ENCODE peak calls at places on chromosomes 16 and 17, in nine cellular contexts. R, B, H, Z, K, L, P, Q and A are unnamed samples.
A peak's percentile ranks its signal among the peaks of the same experiment; 100 is the strongest.

GRCh38 chr17:43193251-43193650 is 18.4 kb upstream of the TMEM106A start:
- DNase-seq in K (no peak), B (no peak), L (no peak), Q (no peak), R (no peak), H (no peak), P (no peak), Z (no peak), A (no peak)

GRCh38 chr17:43020789-43021738 is 1.1 kb downstream of the VAT1 start:
- DNase-seq in B (peak; percentile 58), Z (peak; percentile 67), Q (peak; percentile 50), P (peak; percentile 81), R (peak; percentile 65), L (peak; percentile 58), H (peak; percentile 67), K (peak; percentile 60), A (peak; percentile 74)

GRCh38 chr17:59815965-59816364 is 76.8 kb downstream of the TUBD1 start:
- DNase-seq in Z (no peak), P (no peak), R (no peak), K (no peak), Q (no peak), B (peak; percentile 71), L (no peak), H (no peak), A (no peak)

GRCh38 chr16:29738514-29738913 is 7.3 kb downstream of the C16orf54 start:
- DNase-seq in P (no peak), K (no peak), R (no peak), Z (peak; percentile 44), B (no peak), H (no peak), L (peak; percentile 70), Q (no peak), A (no peak)

GRCh38 chr17:39244016-39244599 is 18.4 kb upstream of the STAC2 start:
- DNase-seq in H (no peak), P (no peak), L (peak; percentile 87), Q (no peak), K (peak; percentile 56), Z (no peak), R (no peak), B (no peak), A (no peak)

GRCh38 chr16:75248142-75248535 is 3.3 kb downstream of the BCAR1 start:
- DNase-seq in L (no peak), B (no peak), Q (no peak), H (no peak), P (no peak), K (no peak), R (peak; percentile 49), Z (peak; percentile 52), A (no peak)

GRCh38 chr17:41578538-41578937 is 6.7 kb upstream of the KRT9 start:
- DNase-seq in Z (no peak), R (no peak), Q (no peak), L (no peak), K (no peak), H (no peak), B (no peak), P (no peak), A (no peak)

GRCh38 chr17:33369876-33370275 is 76.8 kb upstream of the ASIC2 start:
- DNase-seq in H (no peak), R (no peak), P (no peak), Z (no peak), L (no peak), B (no peak), Q (no peak), K (no peak), A (no peak)

GRCh38 chr16:66008136-66008535 is 358.4 kb upstream of the CDH5 start:
- DNase-seq in K (no peak), L (no peak), P (no peak), Q (no peak), B (no peak), H (no peak), Z (no peak), R (no peak), A (no peak)

GRCh38 chr16:85228970-85229430 is 116.7 kb upstream of the CIBAR2 start:
- DNase-seq in Z (no peak), H (no peak), K (no peak), P (no peak), L (no peak), B (no peak), Q (no peak), R (no peak), A (no peak)

GRCh38 chr17:81840826-81841778 is 6.3 kb upstream of the PPP1R27 start:
- DNase-seq in K (no peak), Q (no peak), P (no peak), R (peak; percentile 50), H (no peak), Z (no peak), B (no peak), L (no peak), A (no peak)

GRCh38 chr16:54443839-54444238 is 157.3 kb upstream of the IRX3 start:
- DNase-seq in L (no peak), P (no peak), Z (no peak), Q (no peak), K (no peak), H (no peak), B (no peak), R (no peak), A (no peak)

GRCh38 chr17:79670537-79671386 is 59.9 kb upstream of the RBFOX3 start:
- DNase-seq in K (peak; percentile 40), Q (no peak), R (peak; percentile 3), B (no peak), L (no peak), P (peak; percentile 51), H (no peak), Z (no peak), A (peak; percentile 3)

GRCh38 chr17:78379134-78379497 is 667 bp downstream of the PGS1 start:
- DNase-seq in R (no peak), P (no peak), L (peak; percentile 33), Q (peak; percentile 95), B (peak; percentile 83), H (peak; percentile 79), Z (no peak), K (no peak), A (peak; percentile 79)

GRCh38 chr16:51276335-51276734 is 125.3 kb upstream of the SALL1 start:
- DNase-seq in H (no peak), R (no peak), K (no peak), Z (no peak), P (no peak), B (no peak), Q (no peak), L (no peak), A (peak; percentile 46)

GRCh38 chr16:27432600-27432957 is 30.6 kb downstream of the IL21R start:
- DNase-seq in Q (peak; percentile 82), B (peak; percentile 37), P (peak; percentile 2), L (no peak), Z (no peak), K (no peak), H (peak; percentile 56), R (no peak), A (peak; percentile 68)

GRCh38 chr16:11052080-11052808 is 107.9 kb downstream of the CLEC16A start:
- DNase-seq in K (no peak), B (peak; percentile 18), Z (peak; percentile 41), P (no peak), L (no peak), R (no peak), H (no peak), Q (no peak), A (no peak)

GRCh38 chr17:59331929-59332889 is 754 bp downstream of the YPEL2 start:
- DNase-seq in P (peak; percentile 40), R (peak; percentile 73), Q (no peak), B (no peak), K (peak; percentile 40), Z (peak; percentile 51), L (peak; percentile 17), H (no peak), A (no peak)

GRCh38 chr16:71467810-71468209 is 5.8 kb upstream of the ZNF23 start:
- DNase-seq in Q (peak; percentile 28), K (no peak), P (no peak), B (peak; percentile 20), H (no peak), L (peak; percentile 50), Z (no peak), R (no peak), A (peak; percentile 65)

GRCh38 chr17:49195746-49196145 is 14.6 kb downstream of the GNGT2 start:
- DNase-seq in Q (no peak), H (no peak), L (no peak), P (no peak), B (no peak), R (no peak), Z (no peak), K (no peak), A (no peak)

GRCh38 chr17:45104497-45104896 is 27.8 kb downstream of the PLCD3 start:
- DNase-seq in P (no peak), Z (no peak), Q (no peak), L (no peak), K (no peak), R (no peak), B (no peak), H (no peak), A (no peak)

GRCh38 chr16:72768611-72769010 is 279.3 kb downstream of the ZFHX3 start:
- DNase-seq in H (no peak), Q (no peak), R (no peak), P (no peak), L (no peak), K (no peak), B (no peak), Z (no peak), A (no peak)

GRCh38 chr17:19424934-19425868 is 14.2 kb downstream of the RNF112 start:
- DNase-seq in Q (peak; percentile 23), H (no peak), R (no peak), B (peak; percentile 68), Z (no peak), L (no peak), P (no peak), K (no peak), A (peak; percentile 69)
- TF ChIP-seq CTCF in Q (no peak), H (no peak), R (no peak), B (no peak), Z (no peak), L (no peak), P (no peak), K (no peak), A (no peak)

GRCh38 chr16:88456356-88457292 is 3.5 kb downstream of the ZFPM1 start:
- DNase-seq in Z (no peak), P (no peak), B (no peak), H (no peak), R (no peak), L (peak; percentile 49), Q (no peak), K (no peak), A (no peak)
- H3K4me3 ChIP-seq in Z (peak overlapping the region; percentile 67), P (peak overlapping the region; percentile 44), B (peak overlapping the region; percentile 44), H (peak overlapping the region; percentile 51), R (peak overlapping the region; percentile 76), L (peak overlapping the region; percentile 72), Q (peak overlapping the region; percentile 55), K (no peak overlapping the region), A (peak overlapping the region; percentile 55)

DNA sequence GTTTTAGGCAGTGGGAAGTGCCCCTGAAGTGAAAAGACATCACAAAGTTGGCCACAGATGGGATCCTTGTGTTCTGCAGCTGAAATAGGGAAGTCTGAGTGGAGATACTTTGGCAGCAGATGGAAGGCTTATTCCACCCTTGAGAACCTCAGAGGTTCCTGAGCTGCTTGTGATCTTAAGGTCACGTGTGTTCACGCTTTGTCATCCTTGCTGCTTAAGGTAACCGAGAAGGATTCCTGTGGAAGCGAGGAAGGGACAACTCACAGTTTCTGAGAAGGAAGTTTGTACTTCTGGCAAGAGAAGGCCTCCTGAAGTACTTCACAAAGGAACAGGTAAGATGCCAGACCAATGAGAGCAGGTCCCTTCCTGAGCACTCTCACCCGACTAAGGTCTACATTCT is 12.2 kb downstream of the ADAP2 start:
- DNase-seq in K (no peak), H (no peak), P (no peak), R (no peak), B (no peak), Z (no peak), L (no peak), Q (no peak), A (no peak)
- TF ChIP-seq CTCF in K (no peak), H (no peak), P (no peak), R (no peak), B (no peak), Z (no peak), L (no peak), Q (no peak), A (no peak)

GRCh38 chr17:2595200-2595599 is 1.7 kb downstream of the PAFAH1B1 start:
- DNase-seq in P (no peak), Q (no peak), H (no peak), R (no peak), B (no peak), K (no peak), Z (no peak), L (peak; percentile 8), A (no peak)
- H3K4me3 ChIP-seq in P (peak overlapping the region; percentile 83), Q (peak overlapping the region; percentile 99), H (peak overlapping the region; percentile 89), R (peak overlapping the region; percentile 93), B (peak overlapping the region; percentile 66), K (peak overlapping the region; percentile 90), Z (peak overlapping the region; percentile 75), L (peak overlapping the region; percentile 91), A (peak overlapping the region; percentile 95)